ENCODE peak calls at places on chromosomes 5 and 9, in six cellular contexts. One of them, this sample, is unnamed.

GRCh38 chr5:124418390-124418789 is 328.0 kb downstream of the ZNF608 start:
- DNase-seq in M059J: no peak
- DNase-seq in H7: no peak
- DNase-seq in NCI-H1092 treated with DMSO at 0.1 percent for 48 hours: no peak
- DNase-seq in HFFc6: no peak
- DNase-seq in HT1080: no peak
- DNase-seq in this sample: no peak

GRCh38 chr5:30401479-30402058 is 791.9 kb upstream of the CDH6 start:
- DNase-seq in M059J: peak
- DNase-seq in HFFc6: no peak
- DNase-seq in HT1080: peak
- DNase-seq in NCI-H1092 treated with DMSO at 0.1 percent for 48 hours: peak
- DNase-seq in H7: peak
- DNase-seq in this sample: no peak

GRCh38 chr9:36169708-36170107 is 520 bp downstream of the CCIN start:
- DNase-seq in HT1080: no peak
- DNase-seq in HFFc6: no peak
- DNase-seq in NCI-H1092 treated with DMSO at 0.1 percent for 48 hours: no peak
- DNase-seq in H7: no peak
- DNase-seq in M059J: no peak
- DNase-seq in this sample: no peak

GRCh38 chr5:180135128-180135955 is 63.8 kb upstream of the RNF130 start:
- DNase-seq in HT1080: peak
- DNase-seq in HFFc6: no peak
- DNase-seq in NCI-H1092 treated with DMSO at 0.1 percent for 48 hours: no peak
- DNase-seq in H7: peak
- DNase-seq in M059J: peak
- DNase-seq in this sample: no peak

GRCh38 chr9:136089697-136090045 is 5.4 kb downstream of the NACC2 start:
- DNase-seq in HT1080: peak
- DNase-seq in HFFc6: peak
- DNase-seq in H7: no peak
- DNase-seq in NCI-H1092 treated with DMSO at 0.1 percent for 48 hours: peak
- DNase-seq in M059J: peak
- DNase-seq in this sample: no peak

GRCh38 chr5:159456722-159457462 is 126.6 kb upstream of the IL12B start:
- DNase-seq in M059J: peak
- DNase-seq in NCI-H1092 treated with DMSO at 0.1 percent for 48 hours: no peak
- DNase-seq in HFFc6: no peak
- DNase-seq in HT1080: peak
- DNase-seq in H7: no peak
- DNase-seq in this sample: no peak

GRCh38 chr5:67774796-67775195 is 440.8 kb upstream of the PIK3R1 start:
- DNase-seq in H7: no peak
- DNase-seq in M059J: no peak
- DNase-seq in HT1080: no peak
- DNase-seq in HFFc6: no peak
- DNase-seq in NCI-H1092 treated with DMSO at 0.1 percent for 48 hours: no peak
- DNase-seq in this sample: no peak

GRCh38 chr5:33441241-33441844 is 578 bp downstream of the TARS1 start:
- DNase-seq in NCI-H1092 treated with DMSO at 0.1 percent for 48 hours: no peak
- DNase-seq in HFFc6: no peak
- DNase-seq in M059J: peak
- DNase-seq in HT1080: no peak
- DNase-seq in H7: no peak
- DNase-seq in this sample: no peak

GRCh38 chr5:10580531-10581423 is 16.9 kb downstream of the ANKRD33B start:
- DNase-seq in NCI-H1092 treated with DMSO at 0.1 percent for 48 hours: no peak
- DNase-seq in H7: peak
- DNase-seq in HFFc6: no peak
- DNase-seq in HT1080: no peak
- DNase-seq in M059J: no peak
- DNase-seq in this sample: no peak

GRCh38 chr9:137406876-137407589 is 15.9 kb downstream of the EXD3 start:
- DNase-seq in M059J: peak
- DNase-seq in HT1080: no peak
- DNase-seq in NCI-H1092 treated with DMSO at 0.1 percent for 48 hours: peak
- DNase-seq in HFFc6: no peak
- DNase-seq in H7: peak
- DNase-seq in this sample: peak

GRCh38 chr5:170275376-170275994 is 22.1 kb downstream of the LCP2 start:
- DNase-seq in H7: no peak
- DNase-seq in NCI-H1092 treated with DMSO at 0.1 percent for 48 hours: no peak
- DNase-seq in HT1080: no peak
- DNase-seq in M059J: no peak
- DNase-seq in HFFc6: no peak
- DNase-seq in this sample: no peak

GRCh38 chr9:137482094-137482781 is 23.1 kb upstream of the NSMF start:
- DNase-seq in NCI-H1092 treated with DMSO at 0.1 percent for 48 hours: no peak
- DNase-seq in M059J: peak
- DNase-seq in H7: peak
- DNase-seq in HFFc6: peak
- DNase-seq in HT1080: peak
- DNase-seq in this sample: no peak

GRCh38 chr5:111083323-111083722 is 8.8 kb upstream of the WDR36 start:
- DNase-seq in NCI-H1092 treated with DMSO at 0.1 percent for 48 hours: no peak
- DNase-seq in M059J: no peak
- DNase-seq in HFFc6: no peak
- DNase-seq in HT1080: no peak
- DNase-seq in H7: no peak
- DNase-seq in this sample: no peak

GRCh38 chr5:89711526-89711925 is 698.0 kb downstream of the CETN3 start:
- DNase-seq in M059J: no peak
- DNase-seq in HFFc6: no peak
- DNase-seq in NCI-H1092 treated with DMSO at 0.1 percent for 48 hours: no peak
- DNase-seq in H7: no peak
- DNase-seq in HT1080: no peak
- DNase-seq in this sample: no peak

GRCh38 chr9:71273613-71274012 is 152.2 kb upstream of the TRPM3 start:
- DNase-seq in H7: no peak
- DNase-seq in HFFc6: no peak
- DNase-seq in HT1080: no peak
- DNase-seq in M059J: no peak
- DNase-seq in NCI-H1092 treated with DMSO at 0.1 percent for 48 hours: no peak
- DNase-seq in this sample: no peak

GRCh38 chr5:32710859-32711692 is at the start of gene NPR3:
- DNase-seq in HT1080: peak
- DNase-seq in M059J: no peak
- DNase-seq in H7: peak
- DNase-seq in HFFc6: peak
- DNase-seq in NCI-H1092 treated with DMSO at 0.1 percent for 48 hours: no peak
- DNase-seq in this sample: no peak

GRCh38 chr9:127180457-127181314 is 58.3 kb upstream of the ANGPTL2 start:
- DNase-seq in H7: no peak
- DNase-seq in HFFc6: no peak
- DNase-seq in NCI-H1092 treated with DMSO at 0.1 percent for 48 hours: no peak
- DNase-seq in HT1080: no peak
- DNase-seq in M059J: no peak
- DNase-seq in this sample: no peak

GRCh38 chr5:83562817-83563557 is 91.4 kb downstream of the VCAN start:
- DNase-seq in M059J: no peak
- DNase-seq in NCI-H1092 treated with DMSO at 0.1 percent for 48 hours: no peak
- DNase-seq in HFFc6: no peak
- DNase-seq in H7: no peak
- DNase-seq in HT1080: no peak
- DNase-seq in this sample: no peak

GRCh38 chr5:61449756-61450155 is 117.7 kb downstream of the ZSWIM6 start:
- DNase-seq in H7: no peak
- DNase-seq in HFFc6: no peak
- DNase-seq in HT1080: no peak
- DNase-seq in M059J: peak
- DNase-seq in NCI-H1092 treated with DMSO at 0.1 percent for 48 hours: no peak
- DNase-seq in this sample: no peak

GRCh38 chr5:91957671-91958070 is 574.6 kb upstream of the ARRDC3 start:
- DNase-seq in M059J: peak
- DNase-seq in HFFc6: no peak
- DNase-seq in NCI-H1092 treated with DMSO at 0.1 percent for 48 hours: no peak
- DNase-seq in H7: no peak
- DNase-seq in HT1080: peak
- DNase-seq in this sample: no peak

GRCh38 chr9:109351032-109351431 is 30.2 kb upstream of the EPB41L4B start:
- DNase-seq in NCI-H1092 treated with DMSO at 0.1 percent for 48 hours: no peak
- DNase-seq in HT1080: no peak
- DNase-seq in M059J: no peak
- DNase-seq in H7: no peak
- DNase-seq in HFFc6: no peak
- DNase-seq in this sample: no peak

GRCh38 chr9:79799691-79800345 is 228.1 kb downstream of the TLE4 start:
- DNase-seq in M059J: no peak
- DNase-seq in H7: no peak
- DNase-seq in HFFc6: no peak
- DNase-seq in NCI-H1092 treated with DMSO at 0.1 percent for 48 hours: peak
- DNase-seq in HT1080: no peak
- DNase-seq in this sample: no peak

GRCh38 chr5:176629853-176630680 is at the start of the genes EIF4E1B and SNCB:
- DNase-seq in HFFc6: no peak
- DNase-seq in HT1080: peak
- DNase-seq in M059J: no peak
- DNase-seq in H7: peak
- DNase-seq in NCI-H1092 treated with DMSO at 0.1 percent for 48 hours: peak
- DNase-seq in this sample: no peak

GRCh38 chr9:101737165-101737704 is 1.2 kb downstream of the GRIN3A start:
- DNase-seq in HT1080: no peak
- DNase-seq in M059J: no peak
- DNase-seq in HFFc6: no peak
- DNase-seq in NCI-H1092 treated with DMSO at 0.1 percent for 48 hours: no peak
- DNase-seq in H7: no peak
- DNase-seq in this sample: no peak

GRCh38 chr9:88458716-88459115 is 70.5 kb downstream of the SPIN1 start:
- DNase-seq in H7: no peak
- DNase-seq in HT1080: no peak
- DNase-seq in HFFc6: peak
- DNase-seq in NCI-H1092 treated with DMSO at 0.1 percent for 48 hours: no peak
- DNase-seq in M059J: peak
- DNase-seq in this sample: no peak

GRCh38 chr5:39947657-39948056 is 522.9 kb upstream of the DAB2 start:
- DNase-seq in H7: no peak
- DNase-seq in HT1080: peak
- DNase-seq in NCI-H1092 treated with DMSO at 0.1 percent for 48 hours: no peak
- DNase-seq in M059J: peak
- DNase-seq in HFFc6: peak
- DNase-seq in this sample: no peak

GRCh38 chr9:113709721-113710120 is 166.4 kb upstream of the ZNF618 start:
- DNase-seq in NCI-H1092 treated with DMSO at 0.1 percent for 48 hours: no peak
- DNase-seq in HFFc6: no peak
- DNase-seq in HT1080: no peak
- DNase-seq in H7: no peak
- DNase-seq in M059J: no peak
- DNase-seq in this sample: no peak

GRCh38 chr5:7642029-7642428 is 208.9 kb downstream of the CFAP90 start:
- DNase-seq in NCI-H1092 treated with DMSO at 0.1 percent for 48 hours: no peak
- DNase-seq in HFFc6: no peak
- DNase-seq in HT1080: peak
- DNase-seq in M059J: no peak
- DNase-seq in H7: no peak
- DNase-seq in this sample: no peak

GRCh38 chr5:180377556-180378197 is 24.5 kb upstream of the GFPT2 start:
- DNase-seq in M059J: no peak
- DNase-seq in HT1080: no peak
- DNase-seq in H7: peak
- DNase-seq in NCI-H1092 treated with DMSO at 0.1 percent for 48 hours: no peak
- DNase-seq in HFFc6: no peak
- DNase-seq in this sample: no peak

GRCh38 chr5:109936091-109936490 is 246.4 kb downstream of the MAN2A1 start:
- DNase-seq in H7: no peak
- DNase-seq in HT1080: peak
- DNase-seq in NCI-H1092 treated with DMSO at 0.1 percent for 48 hours: no peak
- DNase-seq in M059J: no peak
- DNase-seq in HFFc6: no peak
- DNase-seq in this sample: no peak